ENCODE peak calls at places on chromosome 20, in seven cellular contexts. One of them, this sample, is unnamed.

GRCh38 chr20:45010399-45010828 is 44.1 kb downstream of the STK4 start:
- DNase-seq in RCC 7860: no peak
- DNase-seq in NCI-H2081: no peak
- DNase-seq in activated CD4-positive, alpha-beta T cell treated with anti-CD3 and anti-CD28 coated beads for 24 hours: no peak
- DNase-seq in activated naive CD8-positive, alpha-beta T cell treated with anti-CD3 and anti-CD28 coated beads, Interleukin-2, amount 10 ng/mL, durations not matched to agents 7 days and 5 days: no peak
- DNase-seq in iPS-NIHi11: no peak
- DNase-seq in left lung: no peak
- DNase-seq in this sample: no peak

GRCh38 chr20:41058007-41058673 is 29.5 kb downstream of the TOP1 start:
- DNase-seq in RCC 7860: peak; percentile 73
- DNase-seq in NCI-H2081: no peak
- DNase-seq in activated CD4-positive, alpha-beta T cell treated with anti-CD3 and anti-CD28 coated beads for 24 hours: no peak
- DNase-seq in activated naive CD8-positive, alpha-beta T cell treated with anti-CD3 and anti-CD28 coated beads, Interleukin-2, amount 10 ng/mL, durations not matched to agents 7 days and 5 days: no peak
- DNase-seq in iPS-NIHi11: no peak
- DNase-seq in left lung: no peak
- DNase-seq in this sample: peak; percentile 69

GRCh38 chr20:33788351-33789049 is 22.6 kb upstream of the CHMP4B start:
- DNase-seq in RCC 7860: no peak
- DNase-seq in NCI-H2081: no peak
- DNase-seq in activated CD4-positive, alpha-beta T cell treated with anti-CD3 and anti-CD28 coated beads for 24 hours: no peak
- DNase-seq in activated naive CD8-positive, alpha-beta T cell treated with anti-CD3 and anti-CD28 coated beads, Interleukin-2, amount 10 ng/mL, durations not matched to agents 7 days and 5 days: no peak
- DNase-seq in iPS-NIHi11: no peak
- DNase-seq in left lung: no peak
- DNase-seq in this sample: no peak

GRCh38 chr20:30892704-30893345 is 364.6 kb upstream of the DEFB115 start:
- DNase-seq in RCC 7860: no peak
- DNase-seq in NCI-H2081: no peak
- DNase-seq in activated CD4-positive, alpha-beta T cell treated with anti-CD3 and anti-CD28 coated beads for 24 hours: no peak
- DNase-seq in activated naive CD8-positive, alpha-beta T cell treated with anti-CD3 and anti-CD28 coated beads, Interleukin-2, amount 10 ng/mL, durations not matched to agents 7 days and 5 days: no peak
- DNase-seq in iPS-NIHi11: peak; percentile 7
- DNase-seq in left lung: no peak
- DNase-seq in this sample: peak; percentile 48

GRCh38 chr20:2840967-2841531 is 504 bp downstream of the VPS16 start:
- DNase-seq in RCC 7860: peak; percentile 26
- DNase-seq in NCI-H2081: peak; percentile 37
- DNase-seq in activated CD4-positive, alpha-beta T cell treated with anti-CD3 and anti-CD28 coated beads for 24 hours: no peak
- DNase-seq in activated naive CD8-positive, alpha-beta T cell treated with anti-CD3 and anti-CD28 coated beads, Interleukin-2, amount 10 ng/mL, durations not matched to agents 7 days and 5 days: no peak
- DNase-seq in iPS-NIHi11: peak; percentile 65
- DNase-seq in left lung: peak; percentile 87
- DNase-seq in this sample: peak; percentile 46

GRCh38 chr20:23995905-23996666 is 7.5 kb upstream of the GGTLC1 start:
- DNase-seq in RCC 7860: peak; percentile 19
- DNase-seq in NCI-H2081: peak; percentile 4
- DNase-seq in activated CD4-positive, alpha-beta T cell treated with anti-CD3 and anti-CD28 coated beads for 24 hours: peak; percentile 60
- DNase-seq in activated naive CD8-positive, alpha-beta T cell treated with anti-CD3 and anti-CD28 coated beads, Interleukin-2, amount 10 ng/mL, durations not matched to agents 7 days and 5 days: peak; percentile 55
- DNase-seq in iPS-NIHi11: peak; percentile 39
- DNase-seq in left lung: no peak
- DNase-seq in this sample: peak; percentile 31

GRCh38 chr20:35306931-35307517 is 14.8 kb upstream of the FAM83C start:
- DNase-seq in RCC 7860: peak; percentile 77
- DNase-seq in NCI-H2081: peak; percentile 41
- DNase-seq in activated CD4-positive, alpha-beta T cell treated with anti-CD3 and anti-CD28 coated beads for 24 hours: no peak
- DNase-seq in activated naive CD8-positive, alpha-beta T cell treated with anti-CD3 and anti-CD28 coated beads, Interleukin-2, amount 10 ng/mL, durations not matched to agents 7 days and 5 days: no peak
- DNase-seq in iPS-NIHi11: peak; percentile 78
- DNase-seq in left lung: no peak
- DNase-seq in this sample: peak; percentile 85

GRCh38 chr20:8226106-8226505 is 94.0 kb downstream of the PLCB1 start:
- DNase-seq in RCC 7860: no peak
- DNase-seq in NCI-H2081: no peak
- DNase-seq in activated CD4-positive, alpha-beta T cell treated with anti-CD3 and anti-CD28 coated beads for 24 hours: no peak
- DNase-seq in activated naive CD8-positive, alpha-beta T cell treated with anti-CD3 and anti-CD28 coated beads, Interleukin-2, amount 10 ng/mL, durations not matched to agents 7 days and 5 days: no peak
- DNase-seq in iPS-NIHi11: no peak
- DNase-seq in left lung: no peak
- DNase-seq in this sample: no peak

GRCh38 chr20:48667889-48668413 is 159.8 kb downstream of the PREX1 start:
- DNase-seq in RCC 7860: no peak
- DNase-seq in NCI-H2081: no peak
- DNase-seq in activated CD4-positive, alpha-beta T cell treated with anti-CD3 and anti-CD28 coated beads for 24 hours: no peak
- DNase-seq in activated naive CD8-positive, alpha-beta T cell treated with anti-CD3 and anti-CD28 coated beads, Interleukin-2, amount 10 ng/mL, durations not matched to agents 7 days and 5 days: no peak
- DNase-seq in iPS-NIHi11: no peak
- DNase-seq in left lung: no peak
- DNase-seq in this sample: no peak

GRCh38 chr20:44104807-44105517 is 82.0 kb downstream of the JPH2 start:
- DNase-seq in RCC 7860: no peak
- DNase-seq in NCI-H2081: no peak
- DNase-seq in activated CD4-positive, alpha-beta T cell treated with anti-CD3 and anti-CD28 coated beads for 24 hours: no peak
- DNase-seq in activated naive CD8-positive, alpha-beta T cell treated with anti-CD3 and anti-CD28 coated beads, Interleukin-2, amount 10 ng/mL, durations not matched to agents 7 days and 5 days: no peak
- DNase-seq in iPS-NIHi11: no peak
- DNase-seq in left lung: no peak
- DNase-seq in this sample: no peak

GRCh38 chr20:5118220-5119142 is 1.3 kb downstream of the PCNA start:
- DNase-seq in RCC 7860: no peak
- DNase-seq in NCI-H2081: peak; percentile 18
- DNase-seq in activated CD4-positive, alpha-beta T cell treated with anti-CD3 and anti-CD28 coated beads for 24 hours: no peak
- DNase-seq in activated naive CD8-positive, alpha-beta T cell treated with anti-CD3 and anti-CD28 coated beads, Interleukin-2, amount 10 ng/mL, durations not matched to agents 7 days and 5 days: no peak
- DNase-seq in iPS-NIHi11: no peak
- DNase-seq in left lung: no peak
- DNase-seq in this sample: no peak

GRCh38 chr20:433300-433975 is 25.3 kb downstream of the RBCK1 start:
- DNase-seq in RCC 7860: peak; percentile 52
- DNase-seq in NCI-H2081: no peak
- DNase-seq in activated CD4-positive, alpha-beta T cell treated with anti-CD3 and anti-CD28 coated beads for 24 hours: peak; percentile 43
- DNase-seq in activated naive CD8-positive, alpha-beta T cell treated with anti-CD3 and anti-CD28 coated beads, Interleukin-2, amount 10 ng/mL, durations not matched to agents 7 days and 5 days: peak; percentile 58
- DNase-seq in iPS-NIHi11: no peak
- DNase-seq in left lung: no peak
- DNase-seq in this sample: no peak

GRCh38 chr20:34705383-34706021 is 1.4 kb downstream of the TP53INP2 start:
- DNase-seq in RCC 7860: no peak
- DNase-seq in NCI-H2081: no peak
- DNase-seq in activated CD4-positive, alpha-beta T cell treated with anti-CD3 and anti-CD28 coated beads for 24 hours: no peak
- DNase-seq in activated naive CD8-positive, alpha-beta T cell treated with anti-CD3 and anti-CD28 coated beads, Interleukin-2, amount 10 ng/mL, durations not matched to agents 7 days and 5 days: no peak
- DNase-seq in iPS-NIHi11: no peak
- DNase-seq in left lung: no peak
- DNase-seq in this sample: peak; percentile 23

GRCh38 chr20:45911486-45912343 is at the start of gene PLTP:
- DNase-seq in RCC 7860: no peak
- DNase-seq in NCI-H2081: no peak
- DNase-seq in activated CD4-positive, alpha-beta T cell treated with anti-CD3 and anti-CD28 coated beads for 24 hours: no peak
- DNase-seq in activated naive CD8-positive, alpha-beta T cell treated with anti-CD3 and anti-CD28 coated beads, Interleukin-2, amount 10 ng/mL, durations not matched to agents 7 days and 5 days: peak; percentile 62
- DNase-seq in iPS-NIHi11: peak; percentile 67
- DNase-seq in left lung: peak; percentile 86
- DNase-seq in this sample: peak; percentile 82